ENCODE peak calls at places on chromosomes 12 and 14, in five cellular contexts. S is astrocyte of the spinal cord, U is right lobe of liver, Q is Calu3, Z is choroid plexus epithelial cell. O is an unnamed sample.
A peak's percentile ranks its signal among the peaks of the same experiment; 100 is the strongest.

GRCh38 chr12:105921872-105922669 is 216.7 kb downstream of the NUAK1 start:
- DNase-seq in S (no peak), U (no peak), Q (no peak), Z (peak; percentile 57), O (no peak)

GRCh38 chr12:111126331-111126730 is 206.0 kb upstream of the MYL2 start:
- DNase-seq in S (no peak), U (no peak), Q (no peak), Z (no peak), O (no peak)

GRCh38 chr12:103391103-103391502 is 104.7 kb downstream of the C12orf42 start:
- DNase-seq in S (no peak), U (no peak), Q (no peak), Z (no peak), O (no peak)

GRCh38 chr12:72511493-72511892 is 239.3 kb downstream of the TRHDE start:
- DNase-seq in S (no peak), U (no peak), Q (no peak), Z (peak; percentile 36), O (no peak)

GRCh38 chr12:38775457-38775856 is 129.9 kb downstream of the CPNE8 start:
- DNase-seq in S (no peak), U (no peak), Q (no peak), Z (no peak), O (no peak)

GRCh38 chr12:52358575-52359350 is 8.5 kb downstream of the KRT85 start:
- DNase-seq in S (no peak), U (no peak), Q (no peak), Z (no peak), O (no peak)

GRCh38 chr12:15806826-15807225 is 17.6 kb upstream of the EPS8 start:
- DNase-seq in S (no peak), U (no peak), Q (no peak), Z (no peak), O (no peak)

GRCh38 chr12:117098361-117099217 is 627 bp downstream of the TESC start:
- DNase-seq in S (no peak), U (peak; percentile 58), Q (no peak), Z (no peak), O (no peak)

GRCh38 chr12:5590316-5590715 is 158.4 kb downstream of the NTF3 start:
- DNase-seq in S (no peak), U (no peak), Q (no peak), Z (no peak), O (no peak)

GRCh38 chr12:124096869-124097434 is 123.9 kb downstream of the ZNF664 start:
- DNase-seq in S (no peak), U (no peak), Q (no peak), Z (no peak), O (no peak)

GRCh38 chr12:1777798-1778197 is 42.6 kb upstream of the LRTM2 start:
- DNase-seq in S (peak; percentile 82), U (no peak), Q (no peak), Z (peak; percentile 82), O (no peak)

GRCh38 chr12:80154261-80154660 is 54.9 kb downstream of the OTOGL start:
- DNase-seq in S (peak; percentile 16), U (no peak), Q (peak; percentile 46), Z (peak; percentile 60), O (no peak)

GRCh38 chr12:25276199-25276937 is 25.6 kb upstream of the KRAS start:
- DNase-seq in S (peak; percentile 92), U (no peak), Q (peak; percentile 65), Z (peak; percentile 93), O (peak; percentile 49)

GRCh38 chr12:25020621-25021243 is 71.8 kb upstream of the BCAT1 start:
- DNase-seq in S (no peak), U (no peak), Q (no peak), Z (no peak), O (no peak)

GRCh38 chr12:27333311-27334009 is 824 bp downstream of the BMAL2 start:
- DNase-seq in S (no peak), U (peak; percentile 63), Q (peak; percentile 47), Z (peak; percentile 8), O (no peak)

GRCh38 chr14:99855271-99855670 is 62.1 kb downstream of the EML1 start:
- DNase-seq in S (no peak), U (no peak), Q (no peak), Z (no peak), O (no peak)
- TF ChIP-seq CTCF in S (no peak), U (no peak), Q (no peak), Z (no peak), O (no peak)

DNA sequence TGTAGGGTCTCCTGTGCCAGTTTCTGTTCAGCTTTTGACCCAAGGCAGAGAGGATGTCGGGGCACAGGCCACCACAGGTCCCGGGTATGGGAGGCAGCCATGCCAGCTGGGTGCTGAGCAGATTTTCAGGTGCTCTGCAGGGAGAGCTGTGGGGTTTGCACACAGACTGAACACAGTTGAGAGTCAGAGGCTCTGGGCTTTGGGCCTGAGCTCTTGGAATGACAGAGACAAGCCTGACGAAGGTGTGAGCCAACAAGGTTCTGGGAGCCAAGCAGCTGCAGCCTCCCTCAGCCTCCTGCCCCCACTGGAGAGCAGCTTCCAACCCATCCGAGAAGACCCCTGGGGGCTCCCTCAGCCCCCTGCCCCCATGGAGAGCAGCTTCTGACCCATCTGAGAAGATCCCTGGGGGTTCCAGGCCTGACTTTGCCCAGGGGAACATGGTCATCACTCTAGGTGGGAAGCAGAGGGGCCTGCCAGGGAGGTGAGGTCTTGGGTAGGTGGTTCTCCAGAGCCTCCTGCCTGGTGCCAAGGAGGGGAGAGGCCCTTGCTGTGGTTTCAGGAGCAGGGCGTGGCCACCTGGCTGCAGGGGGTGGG is 13.8 kb downstream of the FBRSL1 start:
- DNase-seq in S (peak; percentile 42), U (no peak), Q (no peak), Z (peak; percentile 50), O (no peak)
- TF ChIP-seq CTCF in S (no peak), U (no peak), Q (no peak), Z (no peak), O (no peak)

GRCh38 chr12:74552201-74552600 is 14.6 kb downstream of the ATXN7L3B start:
- DNase-seq in S (no peak), U (no peak), Q (no peak), Z (peak; percentile 5), O (no peak)
- TF ChIP-seq CTCF in S (no peak), U (no peak), Q (no peak), Z (peak; percentile 24), O (no peak)

GRCh38 chr12:109433618-109434017 is 43.5 kb downstream of the KCTD10 start:
- DNase-seq in S (no peak), U (no peak), Q (peak; percentile 24), Z (no peak), O (no peak)
- TF ChIP-seq CTCF in S (peak; percentile 17), U (peak; percentile 15), Q (peak; percentile 54), Z (peak; percentile 49), O (peak; percentile 18)

GRCh38 chr14:59395672-59396071 is 69.5 kb downstream of the GPR135 start:
- DNase-seq in S (no peak), U (no peak), Q (no peak), Z (peak; percentile 38), O (no peak)

GRCh38 chr14:59394268-59394667 is 70.9 kb downstream of the GPR135 start:
- DNase-seq in S (no peak), U (no peak), Q (no peak), Z (no peak), O (no peak)

DNA sequence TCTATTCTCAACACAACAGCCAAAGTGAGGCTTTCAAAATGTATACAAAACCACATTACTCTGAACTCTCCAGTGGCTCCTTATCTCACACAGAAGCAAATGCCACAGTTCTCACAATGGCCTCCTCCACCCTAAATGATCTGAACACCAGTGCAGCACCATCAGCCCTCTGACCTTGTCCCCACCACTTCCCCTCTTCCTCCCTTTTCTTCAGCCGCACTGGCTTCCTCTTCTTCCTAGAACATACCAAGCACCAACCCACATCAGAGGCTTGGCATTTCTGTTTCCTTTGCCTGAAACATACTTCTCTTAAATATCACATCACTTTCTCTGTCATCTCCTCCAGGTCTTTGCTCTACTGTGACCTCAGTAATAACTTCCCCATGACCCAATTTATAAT is 66.3 kb downstream of the GPR135 start:
- DNase-seq in S (no peak), U (no peak), Q (no peak), Z (peak; percentile 12), O (no peak)
- TF ChIP-seq CTCF in S (no peak), U (no peak), Q (no peak), Z (no peak), O (no peak)

O was measured in AG09319.